ENCODE peak calls at places on chromosomes 4 and X, in seven cellular contexts. F is trophoblast cell, G is mesendoderm, X is IMR-90, L is H9, I is H1, Q is neuronal stem cell. E is an unnamed sample.

GRCh38 chrX:22634751-22635150 is 362.0 kb downstream of the CBLL2 start:
- DNase-seq in F (peak; percentile 17), G (no peak), X (peak; percentile 24), L (no peak), I (no peak), Q (no peak), E (no peak)

GRCh38 chrX:22575161-22575845 is 302.6 kb downstream of the CBLL2 start:
- DNase-seq in F (no peak), G (no peak), X (peak; percentile 26), L (no peak), I (no peak), Q (no peak), E (no peak)

GRCh38 chrX:50448565-50448964 is 22.1 kb downstream of the DGKK start:
- DNase-seq in F (peak; percentile 71), G (peak; percentile 82), X (peak; percentile 1), L (no peak), I (no peak), Q (no peak), E (peak; percentile 0)

GRCh38 chr4:119692001-119692400 is 63.4 kb upstream of the PDE5A start:
- DNase-seq in F (no peak), G (no peak), X (peak; percentile 67), L (no peak), I (no peak), Q (no peak), E (peak; percentile 36)

GRCh38 chrX:124504106-124504983 is 158.0 kb downstream of the SH2D1A start:
- DNase-seq in F (no peak), G (no peak), X (no peak), L (no peak), I (no peak), Q (no peak), E (no peak)

GRCh38 chrX:39944416-39944815 is 153.3 kb downstream of the BCOR start:
- DNase-seq in F (no peak), G (no peak), X (no peak), L (no peak), I (no peak), Q (no peak), E (no peak)

GRCh38 chr4:174037049-174037448 is 246.4 kb downstream of the FBXO8 start:
- DNase-seq in F (no peak), G (no peak), X (no peak), L (no peak), I (no peak), Q (no peak), E (no peak)

GRCh38 chrX:48938721-48939416 is 18.5 kb downstream of the OTUD5 start:
- DNase-seq in F (no peak), G (no peak), X (no peak), L (no peak), I (no peak), Q (no peak), E (no peak)

GRCh38 chrX:19793471-19793870 is 93.9 kb downstream of the SH3KBP1 start:
- DNase-seq in F (no peak), G (no peak), X (no peak), L (no peak), I (no peak), Q (no peak), E (no peak)

GRCh38 chr4:132334081-132334480 is 815.0 kb upstream of the PCDH10 start:
- DNase-seq in F (no peak), G (no peak), X (peak; percentile 3), L (no peak), I (no peak), Q (no peak), E (no peak)

GRCh38 chr4:155796031-155796430 is 37.2 kb downstream of the GUCY1B1 start:
- DNase-seq in F (no peak), G (peak; percentile 65), X (peak; percentile 52), L (peak; percentile 32), I (no peak), Q (no peak), E (peak; percentile 49)

GRCh38 chrX:45710081-45710801 is 509.6 kb upstream of the DIPK2B start:
- DNase-seq in F (no peak), G (no peak), X (peak; percentile 96), L (no peak), I (no peak), Q (no peak), E (peak; percentile 86)

GRCh38 chrX:20373063-20373462 is 106.4 kb upstream of the RPS6KA3 start:
- DNase-seq in F (no peak), G (no peak), X (no peak), L (no peak), I (no peak), Q (no peak), E (no peak)

GRCh38 chr4:155025762-155026457 is 182.5 kb upstream of the NPY2R start:
- DNase-seq in F (peak; percentile 5), G (peak; percentile 91), X (no peak), L (peak; percentile 79), I (peak; percentile 38), Q (peak; percentile 48), E (no peak)

GRCh38 chrX:22109442-22109841 is 77.3 kb downstream of the PHEX start:
- DNase-seq in F (no peak), G (peak; percentile 89), X (peak; percentile 55), L (no peak), I (no peak), Q (no peak), E (peak; percentile 26)

GRCh38 chr4:150135134-150135773 is 57.0 kb downstream of the DCLK2 start:
- DNase-seq in F (no peak), G (no peak), X (peak; percentile 52), L (no peak), I (no peak), Q (no peak), E (no peak)

GRCh38 chrX:139881130-139881529 is 51.7 kb downstream of the ATP11C start:
- DNase-seq in F (peak; percentile 36), G (peak; percentile 32), X (peak; percentile 54), L (no peak), I (no peak), Q (no peak), E (peak; percentile 63)

GRCh38 chrX:131752493-131753198 is 208.8 kb downstream of the OR13H1 start:
- DNase-seq in F (no peak), G (no peak), X (peak; percentile 88), L (no peak), I (no peak), Q (no peak), E (no peak)
- H3K23ac ChIP-seq in F (no peak overlapping the region), G (no peak overlapping the region), X (no peak overlapping the region), L (no peak overlapping the region), I (no peak overlapping the region), Q (no peak overlapping the region), E (no peak overlapping the region)

DNA sequence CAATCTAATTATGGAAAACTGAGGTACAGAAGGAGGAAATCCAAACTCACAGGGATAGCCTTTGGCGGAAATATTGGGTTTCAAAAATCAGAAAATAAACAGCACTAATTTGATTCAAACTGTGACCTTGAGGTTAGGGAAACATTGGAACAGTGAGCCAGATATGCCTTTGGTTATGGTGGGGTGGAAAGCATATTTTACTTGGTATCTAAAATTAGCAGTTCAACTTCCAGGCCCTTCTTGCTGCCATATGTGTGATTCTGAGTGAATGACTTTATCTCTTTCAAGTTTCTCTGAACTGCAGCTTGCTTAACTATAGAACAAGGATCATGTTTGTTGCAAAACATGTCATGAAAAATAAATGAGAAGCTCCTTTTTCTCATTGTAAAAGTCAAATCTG is 240.9 kb upstream of the VEGFC start:
- DNase-seq in F (no peak), G (no peak), X (no peak), L (no peak), I (no peak), Q (no peak), E (no peak)
- H3K4ac ChIP-seq in F (no peak overlapping the region), G (no peak overlapping the region), X (no peak overlapping the region), L (no peak overlapping the region), I (no peak overlapping the region), Q (no peak overlapping the region), E (no peak overlapping the region)

GRCh38 chr4:3365871-3366842 is 73.3 kb downstream of the RGS12 start:
- DNase-seq in F (no peak), G (no peak), X (no peak), L (no peak), I (no peak), Q (no peak), E (no peak)
- H3K23ac ChIP-seq in F (no peak overlapping the region), G (no peak overlapping the region), X (no peak overlapping the region), L (no peak overlapping the region), I (no peak overlapping the region), Q (peak overlapping the region; percentile 45), E (peak overlapping the region; percentile 16)

DNA sequence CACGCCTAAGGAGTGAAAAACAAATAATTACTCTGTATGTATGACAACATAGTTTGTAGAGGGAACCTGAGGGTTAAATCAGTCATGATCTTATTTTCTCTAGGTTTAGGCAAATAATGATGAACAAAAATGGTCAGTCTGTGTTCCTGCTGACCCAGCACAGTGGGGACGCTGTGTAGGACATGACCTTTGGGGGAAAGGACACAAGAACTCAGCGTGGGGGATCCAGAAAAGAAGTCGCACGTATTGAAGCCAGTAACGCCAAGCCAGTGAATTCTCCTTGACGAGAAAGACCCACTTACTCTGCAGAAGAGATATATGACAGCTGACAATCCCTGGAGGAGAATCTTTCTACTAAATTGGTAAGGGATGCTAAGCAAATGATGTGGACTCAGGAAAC is 36.6 kb downstream of the HELT start:
- DNase-seq in F (no peak), G (no peak), X (no peak), L (no peak), I (no peak), Q (peak; percentile 57), E (no peak)
- H3K4ac ChIP-seq in F (no peak overlapping the region), G (no peak overlapping the region), X (no peak overlapping the region), L (no peak overlapping the region), I (no peak overlapping the region), Q (no peak overlapping the region), E (no peak overlapping the region)

DNA sequence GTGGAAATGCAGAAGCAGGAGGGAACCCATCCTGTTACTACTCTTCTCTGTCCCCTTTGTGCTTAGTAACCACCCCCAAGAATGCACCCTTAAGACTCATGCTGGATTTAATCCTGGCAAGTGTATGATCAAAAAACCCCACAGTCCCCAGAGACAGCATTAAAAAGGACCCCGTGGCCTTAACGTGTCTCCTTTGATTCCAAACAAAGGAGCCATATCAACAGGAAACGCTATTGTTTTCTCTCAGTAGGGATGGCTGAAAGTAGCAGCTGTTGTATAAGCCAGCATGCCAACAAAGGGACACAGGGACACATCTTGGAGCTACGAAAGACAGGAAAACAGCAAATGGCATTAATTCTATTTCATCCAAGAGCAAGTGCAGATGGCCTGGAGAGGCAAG is 177.4 kb upstream of the GLRA2 start:
- DNase-seq in F (no peak), G (peak; percentile 57), X (no peak), L (peak; percentile 28), I (no peak), Q (peak; percentile 17), E (no peak)
- H3K23ac ChIP-seq in F (no peak overlapping the region), G (no peak overlapping the region), X (no peak overlapping the region), L (no peak overlapping the region), I (no peak overlapping the region), Q (no peak overlapping the region), E (no peak overlapping the region)